ENCODE peak calls at places on chromosomes 2 and 18, in ten cellular contexts. D is ACHN, X is fibroblast of mammary gland, F is caudate nucleus, H is DMS153, A is RWPE1, U is GM10248, L is A549, J is Calu3, N is epithelial cell of prostate. V is an unnamed sample.

GRCh38 chr18:9665311-9665710 is 42.8 kb upstream of the RAB31 start:
- DNase-seq in U (no peak), A (no peak), D (no peak), H (no peak), F (no peak), N (no peak), L (no peak), X (no peak), J (no peak), V (no peak)

GRCh38 chr2:102376052-102376591 is 20.5 kb downstream of the IL18R1 start:
- DNase-seq in D (no peak), F (no peak), U (no peak), A (no peak), J (no peak), H (no peak), X (no peak), L (no peak), N (no peak), V (no peak)

GRCh38 chr2:62423883-62424458 is 82.0 kb downstream of the TMEM17 start:
- DNase-seq in U (no peak), J (no peak), N (no peak), D (no peak), A (no peak), X (no peak), H (no peak), L (no peak), F (no peak), V (no peak)

GRCh38 chr18:55078289-55078916 is 119.1 kb upstream of the CCDC68 start:
- DNase-seq in U (no peak), F (no peak), H (no peak), J (no peak), L (peak), A (no peak), N (no peak), D (no peak), X (no peak), V (no peak)

GRCh38 chr2:10210336-10210735 is 87.8 kb downstream of the RRM2 start:
- DNase-seq in L (no peak), X (no peak), U (no peak), A (no peak), J (no peak), H (no peak), N (no peak), D (no peak), F (no peak), V (no peak)

GRCh38 chr2:200356794-200357472 is 50.4 kb downstream of the SPATS2L start:
- DNase-seq in N (no peak), D (no peak), H (no peak), U (no peak), X (peak), A (no peak), J (no peak), F (no peak), L (no peak), V (no peak)

GRCh38 chr2:113225505-113226259 is 51.9 kb downstream of the PSD4 start:
- DNase-seq in D (peak), N (no peak), X (no peak), F (no peak), J (no peak), L (peak), H (peak), U (no peak), A (no peak), V (peak)

GRCh38 chr2:224668123-224668909 is 47.8 kb downstream of the CCDC195 start:
- DNase-seq in N (no peak), L (no peak), F (no peak), J (no peak), D (no peak), H (no peak), A (no peak), U (no peak), X (no peak), V (no peak)

GRCh38 chr2:158967731-158968395 is 577 bp upstream of the TANC1 start:
- DNase-seq in H (peak), X (peak), F (no peak), L (peak), N (no peak), A (no peak), J (peak), D (peak), U (no peak), V (peak)

GRCh38 chr18:21052385-21052784 is 59.2 kb downstream of the ROCK1 start:
- DNase-seq in X (no peak), L (no peak), U (no peak), A (no peak), J (no peak), D (no peak), F (no peak), H (no peak), N (no peak), V (no peak)

GRCh38 chr2:164495491-164496223 is 125.6 kb downstream of the GRB14 start:
- DNase-seq in L (peak), X (peak), U (no peak), N (no peak), D (peak), F (no peak), A (peak), J (peak), H (no peak), V (no peak)

V was measured in C1 segment of cervical spinal cord.